ENCODE peak calls at places on chromosomes 6 and 20, in four cellular contexts. O is hippocampal formation, K is OCI-M1, D is nephron progenitor cell. M is an unnamed sample.

GRCh38 chr6:44697333-44697732 is 309.8 kb downstream of the CDC5L start:
- DNase-seq in O (no peak), K (no peak), D (no peak), M (no peak)

GRCh38 chr6:170058878-170059485 is 231.9 kb downstream of the DLL1 start:
- DNase-seq in K (no peak), O (no peak), D (no peak), M (no peak)

GRCh38 chr6:15945593-15946159 is 183.2 kb upstream of the MYLIP start:
- DNase-seq in O (no peak), D (no peak), K (no peak), M (no peak)

GRCh38 chr6:102736941-102737368 is 1343.4 kb downstream of the GRIK2 start:
- DNase-seq in K (no peak), D (no peak), O (no peak), M (no peak)

GRCh38 chr6:169251371-169251802 is 2.3 kb downstream of the THBS2 start:
- DNase-seq in D (no peak), O (peak; percentile 33), K (no peak), M (no peak)

GRCh38 chr6:168014406-168014959 is 17.0 kb downstream of the KIF25 start:
- DNase-seq in O (no peak), K (no peak), D (no peak), M (no peak)

GRCh38 chr6:133587841-133588240 is 301.1 kb upstream of the TCF21 start:
- DNase-seq in O (no peak), D (no peak), K (no peak), M (no peak)

GRCh38 chr6:53800976-53801375 is 6.2 kb downstream of the LRRC1 start:
- DNase-seq in K (no peak), D (no peak), O (no peak), M (no peak)

GRCh38 chr6:32970413-32971244 is 2.2 kb downstream of the BRD2 start:
- DNase-seq in D (peak; percentile 67), O (peak; percentile 74), K (peak; percentile 96), M (peak; percentile 79)

GRCh38 chr6:75246386-75246785 is 2.8 kb upstream of the COX7A2 start:
- DNase-seq in K (no peak), D (no peak), O (no peak), M (no peak)

GRCh38 chr20:47377122-47377722 is 20.7 kb upstream of the ZMYND8 start:
- DNase-seq in K (no peak), D (no peak), O (no peak), M (no peak)

GRCh38 chr6:133505680-133506079 is 264.5 kb downstream of the EYA4 start:
- DNase-seq in D (no peak), O (no peak), K (no peak), M (no peak)

GRCh38 chr20:34215711-34216381 is 25.4 kb upstream of the ASIP start:
- DNase-seq in K (no peak), O (peak; percentile 54), D (peak; percentile 85), M (peak; percentile 70)

GRCh38 chr6:106527979-106528378 is 101.3 kb downstream of the RTN4IP1 start:
- DNase-seq in K (no peak), D (no peak), O (no peak), M (no peak)

GRCh38 chr6:10478187-10479040 is 42.7 kb upstream of the GCNT2 start:
- DNase-seq in K (peak; percentile 80), D (no peak), O (no peak), M (no peak)

GRCh38 chr6:44704240-44705150 is 317.0 kb downstream of the CDC5L start:
- DNase-seq in K (no peak), D (no peak), O (no peak), M (no peak)

GRCh38 chr20:63618291-63618980 is 8.5 kb downstream of the GMEB2 start:
- DNase-seq in D (no peak), O (no peak), K (no peak), M (no peak)

GRCh38 chr6:166032366-166033171 is 135.1 kb downstream of the TBXT start:
- DNase-seq in K (peak; percentile 58), D (no peak), O (no peak), M (no peak)

GRCh38 chr6:127191716-127192115 is 73.2 kb downstream of the RSPO3 start:
- DNase-seq in K (no peak), D (no peak), O (no peak), M (no peak)

GRCh38 chr20:63178889-63179751 is 36.8 kb downstream of the YTHDF1 start:
- DNase-seq in O (peak; percentile 41), D (peak; percentile 81), K (peak; percentile 72), M (no peak)

GRCh38 chr6:139323511-139324445 is 32.0 kb upstream of the TXLNB start:
- DNase-seq in O (no peak), K (peak; percentile 68), D (peak; percentile 41), M (peak; percentile 1)